ENCODE peak calls at places on chromosomes 4 and X, in seven cellular contexts. F is activated CD4-positive, alpha-beta T cell treated with anti-CD3 and anti-CD28 coated beads, Interleukin-2, amount 10 ng/mL, durations not matched to agents 24 days and 14 days; N is CD4-positive, CD25-positive, alpha-beta regulatory T cell; E is PC-3; K is WERI-Rb-1; S is stimulated activated CD8-positive, alpha-beta memory T cell treated with anti-CD3 and anti-CD28 coated beads, Interleukin-15, amount 100 ng/mL, for 4 hours; Z is pancreas. P is an unnamed sample.

GRCh38 chr4:97105716-97106115 is 1037.6 kb downstream of the STPG2 start:
- DNase-seq in F (no peak), N (no peak), E (no peak), K (peak; percentile 12), S (no peak), Z (no peak), P (no peak)

GRCh38 chr4:156322592-156322991 is 368.9 kb upstream of the CTSO start:
- DNase-seq in F (no peak), N (no peak), E (peak; percentile 87), K (no peak), S (no peak), Z (no peak), P (no peak)

GRCh38 chr4:83180469-83180968 is 66.0 kb upstream of the PLAC8 start:
- DNase-seq in F (no peak), N (no peak), E (no peak), K (no peak), S (no peak), Z (no peak), P (no peak)

GRCh38 chrX:107154787-107155620 is 36.4 kb upstream of the RBM41 start:
- DNase-seq in F (peak; percentile 65), N (peak; percentile 40), E (peak; percentile 81), K (no peak), S (no peak), Z (no peak), P (peak; percentile 87)

GRCh38 chrX:136063340-136064079 is 78.3 kb downstream of the SLC9A6 start:
- DNase-seq in F (no peak), N (no peak), E (peak; percentile 48), K (no peak), S (no peak), Z (no peak), P (no peak)

GRCh38 chrX:39541881-39542280 is 555.9 kb downstream of the BCOR start:
- DNase-seq in F (no peak), N (no peak), E (no peak), K (no peak), S (no peak), Z (no peak), P (no peak)

GRCh38 chr4:139807483-139807882 is 141.9 kb downstream of the MGST2 start:
- DNase-seq in F (no peak), N (no peak), E (no peak), K (no peak), S (no peak), Z (no peak), P (no peak)

GRCh38 chr4:57442834-57443291 is 332.7 kb upstream of the IGFBP7 start:
- DNase-seq in F (peak; percentile 58), N (no peak), E (peak; percentile 78), K (peak; percentile 66), S (no peak), Z (peak; percentile 62), P (peak; percentile 76)

GRCh38 chrX:20139966-20140365 is 1.7 kb downstream of the EIF1AX start:
- DNase-seq in F (no peak), N (no peak), E (peak; percentile 43), K (no peak), S (no peak), Z (no peak), P (no peak)

GRCh38 chrX:132219343-132219768 is at the start of gene RAP2C:
- DNase-seq in F (peak; percentile 85), N (peak; percentile 73), E (peak; percentile 78), K (peak; percentile 74), S (peak; percentile 24), Z (peak; percentile 73), P (peak; percentile 91)

GRCh38 chr4:150130953-150131352 is 52.7 kb downstream of the DCLK2 start:
- DNase-seq in F (no peak), N (no peak), E (peak; percentile 22), K (no peak), S (no peak), Z (no peak), P (no peak)

GRCh38 chr4:108762559-108763225 is at the start of gene ETNPPL:
- DNase-seq in F (peak; percentile 71), N (peak; percentile 43), E (peak; percentile 3), K (peak; percentile 59), S (no peak), Z (peak; percentile 16), P (peak; percentile 82)

GRCh38 chr4:113499696-113500095 is 261.8 kb downstream of the CAMK2D start:
- DNase-seq in F (no peak), N (no peak), E (peak; percentile 47), K (no peak), S (no peak), Z (no peak), P (peak; percentile 25)

GRCh38 chr4:73734405-73735070 is 5.8 kb upstream of the CXCL8 start:
- DNase-seq in F (no peak), N (no peak), E (peak; percentile 86), K (no peak), S (no peak), Z (no peak), P (no peak)

GRCh38 chrX:153684447-153685178 is 3.1 kb upstream of the SLC6A8 start:
- DNase-seq in F (no peak), N (no peak), E (no peak), K (peak; percentile 86), S (no peak), Z (peak; percentile 8), P (no peak)

GRCh38 chrX:150334100-150334499 is 29.0 kb upstream of the MAMLD1 start:
- DNase-seq in F (no peak), N (no peak), E (no peak), K (no peak), S (no peak), Z (no peak), P (no peak)

GRCh38 chr4:139214039-139214534 is 37.1 kb upstream of the ELF2 start:
- DNase-seq in F (no peak), N (no peak), E (no peak), K (peak; percentile 50), S (no peak), Z (peak; percentile 29), P (peak; percentile 10)